ENCODE peak calls at places on chromosomes 3 and 15, in six cellular contexts. R is WERI-Rb-1; S is endothelial cell of umbilical vein; I is CD4-positive, CD25-positive, alpha-beta regulatory T cell; Y is breast epithelium; K is Peyer's patch. U is an unnamed sample.

GRCh38 chr15:42375252-42375651 is 16.0 kb downstream of the CAPN3 start:
- DNase-seq in K (no peak), S (no peak), I (no peak), R (no peak), Y (no peak), U (no peak)

GRCh38 chr3:183584246-183584913 is 28.9 kb upstream of the KLHL6 start:
- DNase-seq in I (no peak), Y (peak; percentile 19), K (no peak), R (peak; percentile 53), S (peak; percentile 71), U (peak; percentile 64)

GRCh38 chr3:170768334-170768801 is 101.6 kb downstream of the RPL22L1 start:
- DNase-seq in K (no peak), R (no peak), S (no peak), Y (no peak), I (no peak), U (no peak)

GRCh38 chr15:68511073-68511991 is 67.5 kb upstream of the CORO2B start:
- DNase-seq in S (no peak), I (no peak), K (no peak), Y (peak; percentile 66), R (no peak), U (peak; percentile 47)

GRCh38 chr15:97755726-97756125 is 204.8 kb upstream of the ARRDC4 start:
- DNase-seq in Y (no peak), K (no peak), S (no peak), I (no peak), R (no peak), U (no peak)

GRCh38 chr3:128427175-128427857 is 39.4 kb downstream of the DNAJB8 start:
- DNase-seq in R (no peak), S (no peak), I (no peak), Y (no peak), K (no peak), U (no peak)

GRCh38 chr3:181292984-181293383 is 303.4 kb upstream of the DNAJC19 start:
- DNase-seq in S (peak; percentile 54), Y (no peak), R (no peak), I (no peak), K (no peak), U (no peak)

GRCh38 chr3:139629033-139629432 is 48.7 kb downstream of the NMNAT3 start:
- DNase-seq in I (no peak), R (peak; percentile 59), K (no peak), S (no peak), Y (no peak), U (no peak)

GRCh38 chr3:54206874-54207273 is 84.5 kb downstream of the CACNA2D3 start:
- DNase-seq in Y (no peak), I (no peak), K (no peak), S (no peak), R (peak; percentile 26), U (no peak)

GRCh38 chr3:152564454-152564853 is 270.5 kb upstream of the P2RY1 start:
- DNase-seq in K (no peak), I (no peak), R (no peak), Y (no peak), S (no peak), U (no peak)

GRCh38 chr15:43218908-43219706 is 1.7 kb downstream of the EPB42 start:
- DNase-seq in S (peak; percentile 6), I (no peak), R (peak; percentile 34), K (no peak), Y (peak; percentile 93), U (no peak)

GRCh38 chr15:32705450-32705849 is 12.4 kb upstream of the GREM1 start:
- DNase-seq in K (no peak), Y (no peak), R (no peak), I (no peak), S (no peak), U (no peak)

GRCh38 chr3:126571078-126571477 is 12.3 kb upstream of the C3orf22 start:
- DNase-seq in K (no peak), S (no peak), Y (no peak), R (no peak), I (no peak), U (no peak)

GRCh38 chr3:16439163-16439847 is 74.2 kb downstream of the RFTN1 start:
- DNase-seq in R (no peak), S (no peak), Y (no peak), I (no peak), K (no peak), U (no peak)

GRCh38 chr15:71729319-71729718 is 81.0 kb upstream of the NR2E3 start:
- DNase-seq in K (no peak), I (no peak), S (no peak), Y (no peak), R (no peak), U (no peak)
- H3K27ac ChIP-seq in K (no peak overlapping the region), I (no peak overlapping the region), S (no peak overlapping the region), Y (peak overlapping the region; percentile 50), R (no peak overlapping the region), U (peak overlapping the region; percentile 47)

DNA sequence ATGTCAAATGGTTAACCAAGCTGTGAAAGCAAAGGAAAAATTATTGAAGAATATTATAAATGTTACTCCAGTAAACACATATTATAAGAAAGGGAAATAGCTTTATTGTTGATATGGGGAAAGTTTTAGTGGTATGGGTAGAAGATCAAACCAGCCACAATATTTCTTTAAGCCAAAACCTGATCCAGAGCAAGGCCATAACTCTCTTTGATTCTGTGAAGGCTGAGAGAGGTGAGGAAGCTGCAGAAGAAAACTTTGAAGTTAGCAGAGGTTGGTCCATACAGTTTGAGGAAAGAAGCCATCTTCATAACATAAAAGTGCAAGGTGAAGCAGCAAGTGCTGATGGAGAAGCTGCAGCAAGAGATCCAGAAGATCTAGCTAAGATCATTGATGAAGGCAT is 54.8 kb downstream of the LYZL4 start:
- DNase-seq in I (no peak), Y (no peak), R (no peak), K (no peak), S (no peak), U (no peak)
- H3K27ac ChIP-seq in I (no peak overlapping the region), Y (no peak overlapping the region), R (no peak overlapping the region), K (no peak overlapping the region), S (no peak overlapping the region), U (no peak overlapping the region)

GRCh38 chr3:160052385-160053047 is 63.9 kb downstream of the IL12A start:
- DNase-seq in Y (no peak), S (no peak), I (no peak), K (no peak), R (no peak), U (no peak)
- H3K27ac ChIP-seq in Y (no peak overlapping the region), S (no peak overlapping the region), I (no peak overlapping the region), K (no peak overlapping the region), R (no peak overlapping the region), U (peak overlapping the region; percentile 14)

GRCh38 chr15:57529748-57530147 is 62.0 kb upstream of the MYZAP start:
- DNase-seq in I (no peak), S (no peak), K (no peak), Y (no peak), R (peak; percentile 76), U (no peak)
- H3K27ac ChIP-seq in I (no peak overlapping the region), S (no peak overlapping the region), K (no peak overlapping the region), Y (no peak overlapping the region), R (peak overlapping the region; percentile 50), U (no peak overlapping the region)

DNA sequence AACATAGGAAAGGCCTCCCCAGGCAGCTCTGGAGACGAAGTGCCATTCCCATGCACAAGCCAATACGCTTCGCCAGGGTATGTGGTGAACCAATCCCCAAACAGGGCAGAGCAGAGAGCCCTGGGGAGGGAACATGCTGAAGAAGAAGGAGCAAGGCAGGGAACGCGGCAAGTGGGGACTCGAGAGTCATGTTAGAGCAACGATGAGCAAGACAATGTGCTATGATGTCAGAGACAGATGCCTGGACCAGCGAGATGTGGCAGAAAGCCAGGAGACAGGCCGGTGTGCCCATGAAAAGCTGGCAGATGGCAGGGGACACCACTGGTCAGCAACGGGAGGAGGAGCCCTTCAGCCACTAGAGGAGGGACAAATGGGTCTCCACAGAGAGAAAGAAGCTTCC is 39.6 kb downstream of the NIPA2 start:
- DNase-seq in I (no peak), Y (no peak), R (no peak), S (no peak), K (no peak), U (no peak)
- H3K27ac ChIP-seq in I (no peak overlapping the region), Y (no peak overlapping the region), R (no peak overlapping the region), S (no peak overlapping the region), K (no peak overlapping the region), U (no peak overlapping the region)

GRCh38 chr3:104392327-104392726 is 974.4 kb upstream of the ALCAM start:
- DNase-seq in Y (no peak), S (no peak), I (no peak), K (no peak), R (no peak), U (no peak)

GRCh38 chr3:104385421-104385820 is 981.3 kb upstream of the ALCAM start:
- DNase-seq in S (peak; percentile 6), K (no peak), I (no peak), R (no peak), Y (no peak), U (peak; percentile 14)

GRCh38 chr3:104388624-104389023 is 978.1 kb upstream of the ALCAM start:
- DNase-seq in I (no peak), Y (no peak), K (no peak), S (peak; percentile 16), R (no peak), U (no peak)
- H3K27ac ChIP-seq in I (no peak overlapping the region), Y (no peak overlapping the region), K (no peak overlapping the region), S (no peak overlapping the region), R (no peak overlapping the region), U (no peak overlapping the region)

DNA sequence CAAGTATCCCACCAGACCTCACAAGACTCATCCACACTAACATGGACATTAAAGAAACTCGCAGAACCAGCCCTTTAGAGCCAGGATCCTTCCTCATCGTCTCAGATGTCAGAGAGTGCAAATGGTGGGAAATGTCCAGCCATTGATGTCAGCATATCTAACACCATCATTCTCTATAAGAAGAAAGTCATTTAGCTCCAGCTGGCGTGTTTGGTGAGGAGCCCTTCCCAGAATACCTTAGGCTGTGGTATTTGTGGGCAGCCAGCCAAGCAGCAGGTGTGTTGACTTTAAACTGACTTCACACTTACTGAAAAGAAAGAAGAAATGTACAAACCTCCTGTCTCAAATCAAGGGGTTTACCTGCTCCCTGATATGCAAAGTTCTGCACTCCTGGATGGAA is 17.3 kb downstream of the FYCO1 start:
- DNase-seq in K (peak; percentile 69), R (no peak), Y (peak; percentile 78), I (no peak), S (no peak), U (no peak)
- H3K27ac ChIP-seq in K (no peak overlapping the region), R (no peak overlapping the region), Y (peak overlapping the region; percentile 51), I (peak overlapping the region; percentile 79), S (no peak overlapping the region), U (no peak overlapping the region)